ENCODE peak calls at places on chromosomes 7 and 10, in eight cellular contexts. B, R, C, U, P, Z, L and T are unnamed samples.

GRCh38 chr7:28988091-28988490 is 30.0 kb upstream of the TRIL start:
- DNase-seq in L (no peak), Z (peak; percentile 38), U (no peak), R (no peak), B (no peak), P (no peak), C (no peak), T (no peak)

GRCh38 chr10:27748586-27748985 is 3.0 kb upstream of the MKX start:
- DNase-seq in B (no peak), U (no peak), Z (no peak), C (no peak), R (no peak), L (no peak), P (no peak), T (no peak)

GRCh38 chr10:19775286-19775685 is 40.9 kb upstream of the PLXDC2 start:
- DNase-seq in Z (no peak), R (no peak), C (no peak), P (no peak), U (no peak), L (no peak), B (no peak), T (no peak)

GRCh38 chr7:66845382-66846095 is 75.5 kb upstream of the TMEM248 start:
- DNase-seq in B (no peak), R (no peak), Z (no peak), C (peak; percentile 45), P (no peak), U (no peak), L (no peak), T (peak; percentile 3)

GRCh38 chr7:5525271-5526189 is 101.9 kb upstream of the TNRC18 start:
- DNase-seq in L (peak; percentile 29), U (peak; percentile 82), R (peak; percentile 53), P (peak; percentile 62), B (peak; percentile 62), Z (peak; percentile 54), C (no peak), T (peak; percentile 73)

GRCh38 chr10:2938869-2939268 is 128.5 kb upstream of the PFKP start:
- DNase-seq in C (no peak), L (no peak), B (peak; percentile 17), Z (peak; percentile 21), U (no peak), P (no peak), R (no peak), T (peak; percentile 13)

GRCh38 chr10:133203652-133204195 is 26.3 kb upstream of the UTF1 start:
- DNase-seq in Z (no peak), B (no peak), C (peak; percentile 23), P (no peak), U (no peak), R (no peak), L (no peak), T (no peak)

GRCh38 chr10:14587540-14588083 is 187.1 kb downstream of the FAM107B start:
- DNase-seq in B (no peak), R (no peak), P (no peak), L (no peak), C (no peak), Z (no peak), U (no peak), T (no peak)

GRCh38 chr7:2471022-2471329 is 5.2 kb downstream of the GRIFIN start:
- DNase-seq in Z (peak; percentile 74), P (no peak), U (no peak), C (no peak), R (no peak), B (peak; percentile 59), L (no peak), T (peak; percentile 60)

GRCh38 chr7:100472121-100472851 is 6.7 kb downstream of the TSC22D4 start:
- DNase-seq in Z (no peak), L (no peak), P (no peak), C (no peak), U (no peak), R (no peak), B (no peak), T (no peak)

GRCh38 chr7:137074386-137075030 is 206.1 kb downstream of the CHRM2 start:
- DNase-seq in R (no peak), P (no peak), L (no peak), B (peak; percentile 34), Z (peak; percentile 87), U (no peak), C (no peak), T (peak; percentile 53)

GRCh38 chr7:11450246-11450645 is 381.8 kb downstream of the THSD7A start:
- DNase-seq in R (no peak), P (no peak), B (no peak), U (no peak), C (no peak), Z (no peak), L (no peak), T (peak; percentile 42)

GRCh38 chr7:24346716-24347115 is 62.7 kb downstream of the NPY start:
- DNase-seq in L (no peak), C (no peak), Z (no peak), B (no peak), U (no peak), R (no peak), P (no peak), T (no peak)

GRCh38 chr7:100874300-100874576 is 665 bp upstream of the SRRT start:
- DNase-seq in U (no peak), L (no peak), Z (no peak), R (no peak), C (no peak), P (no peak), B (no peak), T (no peak)

GRCh38 chr10:12788277-12788676 is 213.2 kb downstream of the CCDC3 start:
- DNase-seq in P (no peak), U (no peak), B (no peak), L (no peak), Z (no peak), C (no peak), R (no peak), T (no peak)

GRCh38 chr10:70085975-70086613 is 33.4 kb downstream of the MACROH2A2 start:
- DNase-seq in C (no peak), Z (no peak), R (no peak), B (no peak), L (no peak), P (no peak), U (no peak), T (no peak)

GRCh38 chr10:70088299-70088698 is 35.7 kb downstream of the MACROH2A2 start:
- DNase-seq in C (no peak), L (no peak), R (no peak), U (no peak), B (no peak), Z (no peak), P (no peak), T (no peak)

GRCh38 chr10:70087641-70088040 is 35.0 kb downstream of the MACROH2A2 start:
- DNase-seq in U (no peak), P (no peak), R (no peak), Z (no peak), B (no peak), L (no peak), C (no peak), T (peak; percentile 8)

GRCh38 chr10:70078937-70079336 is 26.3 kb downstream of the MACROH2A2 start:
- DNase-seq in P (no peak), U (no peak), L (no peak), C (no peak), Z (no peak), R (no peak), B (no peak), T (no peak)

DNA sequence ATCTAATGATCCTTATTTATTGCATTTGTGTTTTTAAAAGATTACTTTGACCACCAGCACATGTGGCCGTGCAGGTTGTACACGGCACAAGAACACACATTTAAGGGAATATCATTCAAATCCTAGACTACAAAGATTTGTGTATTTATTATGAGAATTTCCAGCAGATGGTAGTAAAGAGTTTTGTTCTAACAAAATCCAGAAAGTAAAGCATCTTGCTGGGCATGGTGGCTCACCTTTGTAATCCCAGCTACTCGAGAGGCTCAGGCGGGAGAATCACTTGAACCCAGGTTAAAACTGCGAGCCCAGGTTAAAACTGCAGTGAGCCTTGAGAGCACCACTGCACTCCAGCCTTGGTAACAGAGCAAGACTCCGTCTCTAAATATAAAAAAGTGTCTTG is 31.5 kb downstream of the MACROH2A2 start:
- DNase-seq in C (no peak), B (no peak), P (no peak), Z (no peak), L (no peak), U (no peak), R (no peak), T (no peak)
- TF ChIP-seq CTCF in C (no peak), B (no peak), P (no peak), Z (no peak), L (no peak), U (no peak), R (no peak), T (no peak)

GRCh38 chr7:157011333-157012112 is 1.1 kb upstream of the MNX1 start:
- DNase-seq in P (no peak), Z (no peak), R (peak; percentile 53), B (no peak), L (peak; percentile 40), C (no peak), U (no peak), T (no peak)
- H3K4me3 ChIP-seq in P (peak overlapping the region; percentile 48), Z (no peak overlapping the region), R (peak overlapping the region; percentile 57), B (no peak overlapping the region), L (peak overlapping the region; percentile 73), C (peak overlapping the region; percentile 22), U (no peak overlapping the region), T (no peak overlapping the region)

DNA sequence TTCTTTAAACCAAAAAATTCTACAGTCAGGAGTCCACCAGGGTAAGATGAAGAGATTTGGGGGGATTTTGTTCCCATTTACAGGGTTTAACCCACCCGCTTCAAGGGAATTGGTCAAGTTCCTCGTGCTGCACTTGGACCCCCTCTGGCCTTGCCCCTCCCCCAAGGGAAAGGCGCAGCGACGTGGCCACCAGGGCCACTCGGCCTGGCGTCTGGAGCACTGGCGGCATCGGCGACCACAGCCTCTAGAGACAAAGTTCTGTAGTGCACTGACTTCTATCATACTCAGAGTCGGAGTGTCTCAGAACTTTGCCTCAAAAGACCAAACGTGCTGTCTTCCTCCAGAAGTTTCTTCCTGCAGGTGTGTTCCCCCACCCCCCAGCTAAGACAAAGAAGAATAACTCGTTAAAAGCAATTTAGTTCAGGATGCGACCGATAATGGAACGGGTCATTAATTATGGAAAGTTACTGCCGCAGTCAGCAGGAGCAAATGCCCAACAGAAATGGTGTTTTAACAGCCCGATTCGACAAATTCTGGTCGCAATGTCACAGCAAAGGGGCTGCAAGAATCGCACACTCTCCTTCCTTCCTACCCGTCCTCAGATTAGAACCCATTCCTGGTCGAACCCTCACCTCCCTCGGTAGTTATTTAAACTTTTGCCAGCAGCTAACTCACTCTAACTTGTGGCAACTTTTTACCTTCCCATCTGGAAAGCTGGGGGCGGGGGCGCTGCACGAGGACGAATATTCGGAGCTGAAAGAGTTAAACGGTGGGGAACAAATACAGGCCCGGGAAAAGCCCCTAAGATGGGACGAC is 202.1 kb upstream of the NFE2L3 start:
- DNase-seq in P (peak; percentile 71), R (peak; percentile 65), C (peak; percentile 24), B (no peak), Z (no peak), U (no peak), L (peak; percentile 62), T (no peak)
- TF ChIP-seq CTCF in P (no peak), R (no peak), C (no peak), B (no peak), Z (no peak), U (no peak), L (no peak), T (no peak)

GRCh38 chr10:63922714-63923317 is 401.6 kb downstream of the REEP3 start:
- DNase-seq in Z (no peak), B (no peak), P (no peak), U (no peak), R (peak; percentile 44), C (no peak), L (no peak), T (no peak)
- H3K4me3 ChIP-seq in Z (no peak overlapping the region), B (no peak overlapping the region), P (no peak overlapping the region), U (no peak overlapping the region), R (no peak overlapping the region), C (no peak overlapping the region), L (no peak overlapping the region), T (no peak overlapping the region)